ENCODE peak calls at places on chromosomes 4 and X, in eight cellular contexts. J is lower leg skin, I is fibroblast of the aortic adventitia, S is kidney epithelial cell, K is BJ, M is keratinocyte, O is right atrium auricular region, N is WERI-Rb-1. X is an unnamed sample.

GRCh38 chr4:106569151-106570029 is 200.8 kb upstream of the GIMD1 start:
- DNase-seq in J (peak; percentile 74), I (peak; percentile 64), S (no peak), K (no peak), M (no peak), O (no peak), N (no peak), X (no peak)

GRCh38 chrX:120251471-120252011 is 929 bp downstream of the ZBTB33 start:
- DNase-seq in J (no peak), I (peak; percentile 32), S (no peak), K (no peak), M (no peak), O (no peak), N (peak; percentile 12), X (no peak)

GRCh38 chrX:13721819-13722527 is 12.4 kb downstream of the TRAPPC2 start:
- DNase-seq in J (no peak), I (peak; percentile 75), S (no peak), K (peak; percentile 7), M (no peak), O (no peak), N (no peak), X (no peak)

GRCh38 chr4:108492816-108493595 is 127.4 kb upstream of the RPL34 start:
- DNase-seq in J (no peak), I (peak; percentile 26), S (no peak), K (no peak), M (no peak), O (no peak), N (peak; percentile 60), X (no peak)

GRCh38 chrX:13287816-13288215 is 32.0 kb downstream of the ATXN3L start:
- DNase-seq in J (no peak), I (peak; percentile 69), S (no peak), K (no peak), M (no peak), O (no peak), N (no peak), X (no peak)

GRCh38 chrX:68462197-68462596 is 28.9 kb upstream of the OPHN1 start:
- DNase-seq in J (no peak), I (peak; percentile 46), S (no peak), K (no peak), M (no peak), O (no peak), N (no peak), X (no peak)

GRCh38 chrX:38664285-38664684 is 102.9 kb downstream of the TSPAN7 start:
- DNase-seq in J (no peak), I (peak; percentile 61), S (peak; percentile 4), K (no peak), M (no peak), O (no peak), N (no peak), X (no peak)

GRCh38 chr4:38768968-38769394 is 13.8 kb downstream of the TLR10 start:
- DNase-seq in J (no peak), I (peak; percentile 55), S (no peak), K (no peak), M (no peak), O (no peak), N (no peak), X (no peak)

GRCh38 chr4:173500841-173501591 is 29.0 kb downstream of the HAND2 start:
- DNase-seq in J (no peak), I (no peak), S (no peak), K (no peak), M (no peak), O (peak; percentile 48), N (no peak), X (no peak)

GRCh38 chr4:141636771-141637460 is 533 bp downstream of the IL15 start:
- DNase-seq in J (no peak), I (peak; percentile 57), S (no peak), K (no peak), M (no peak), O (no peak), N (peak; percentile 57), X (no peak)

GRCh38 chrX:105648732-105649131 is 173.6 kb upstream of the NRK start:
- DNase-seq in J (no peak), I (no peak), S (no peak), K (no peak), M (no peak), O (no peak), N (no peak), X (no peak)

GRCh38 chr4:185640809-185641675 is 105.7 kb upstream of the PDLIM3 start:
- DNase-seq in J (no peak), I (peak; percentile 88), S (peak; percentile 50), K (peak; percentile 12), M (peak; percentile 17), O (no peak), N (peak; percentile 59), X (no peak)

GRCh38 chr4:86448891-86449290 is 89.0 kb upstream of the MAPK10 start:
- DNase-seq in J (no peak), I (no peak), S (no peak), K (no peak), M (no peak), O (no peak), N (no peak), X (no peak)

GRCh38 chrX:18877472-18877871 is 106.4 kb downstream of the PHKA2 start:
- DNase-seq in J (no peak), I (no peak), S (no peak), K (no peak), M (no peak), O (no peak), N (no peak), X (no peak)

GRCh38 chr4:149690726-149691125 is 124.9 kb downstream of the IQCM start:
- DNase-seq in J (no peak), I (no peak), S (no peak), K (no peak), M (no peak), O (no peak), N (no peak), X (no peak)
- TF ChIP-seq CTCF in J (no peak), I (no peak), S (peak; percentile 15), K (no peak), M (no peak), O (no peak), N (no peak), X (no peak)

DNA sequence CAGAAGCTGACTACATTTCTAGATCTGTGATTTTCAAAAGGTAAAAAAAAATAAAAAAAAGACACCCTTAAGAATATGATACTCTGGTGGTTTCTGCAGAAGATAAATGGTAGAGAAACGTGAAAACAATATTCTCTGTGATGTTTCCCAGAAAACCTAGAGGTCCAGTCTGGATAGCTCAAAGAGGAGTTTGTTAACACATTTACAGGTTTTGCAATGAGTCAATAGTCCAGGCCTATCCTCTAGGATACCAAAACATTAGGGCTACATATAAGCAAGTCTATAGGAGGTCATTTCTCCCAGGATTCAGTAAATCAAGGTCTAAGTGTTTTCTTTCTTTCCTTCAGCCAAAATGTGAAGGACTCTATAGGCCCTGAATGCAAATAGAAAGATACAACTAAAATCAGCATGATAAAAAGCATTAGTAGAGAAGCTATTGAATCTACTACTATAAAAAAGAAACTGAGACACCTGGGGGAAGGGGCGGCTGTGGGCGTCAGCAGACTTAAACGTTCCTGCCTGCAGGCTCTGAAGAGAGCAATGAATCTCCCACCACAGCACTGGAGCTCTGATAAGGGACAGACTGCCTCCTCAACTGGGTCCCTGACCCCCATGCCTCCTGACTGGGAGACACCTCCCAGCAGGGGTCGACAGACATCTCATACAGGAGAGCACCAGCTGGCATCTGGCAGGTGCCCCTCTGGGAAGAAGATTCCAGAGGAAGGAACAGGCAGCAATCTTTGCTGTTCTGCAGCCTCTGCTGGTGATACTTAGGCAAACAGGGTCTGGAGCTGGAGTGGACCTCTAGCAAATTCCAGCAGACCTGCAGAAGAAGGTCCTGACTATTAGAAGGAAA is 33.7 kb upstream of the SPP1 start:
- DNase-seq in J (no peak), I (no peak), S (no peak), K (no peak), M (no peak), O (no peak), N (no peak), X (no peak)
- TF ChIP-seq CTCF in J (no peak), I (no peak), S (no peak), K (no peak), M (no peak), O (no peak), N (no peak), X (no peak)

DNA sequence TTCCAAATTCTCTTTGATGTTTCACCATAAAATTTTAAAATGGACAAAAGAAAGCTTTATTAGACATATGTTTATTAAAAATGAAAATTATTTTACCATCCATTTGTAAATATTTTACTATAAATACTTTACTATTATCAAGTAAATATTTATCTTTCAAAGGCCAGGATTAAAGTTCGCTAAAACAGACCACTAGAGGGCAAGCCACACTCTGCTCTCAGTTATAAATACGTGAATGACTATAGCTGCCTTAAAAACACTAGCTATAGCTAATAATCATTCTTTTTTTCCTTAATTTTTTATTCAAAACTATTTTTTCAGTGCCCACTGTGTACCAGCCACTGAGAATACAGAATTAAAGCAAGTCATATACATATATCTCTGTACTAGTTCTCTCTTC is 38.6 kb downstream of the UNC5C start:
- DNase-seq in J (no peak), I (peak; percentile 45), S (no peak), K (no peak), M (no peak), O (no peak), N (no peak), X (no peak)
- TF ChIP-seq CTCF in J (no peak), I (peak; percentile 71), S (peak; percentile 66), K (peak; percentile 24), M (no peak), O (peak; percentile 30), N (peak; percentile 49), X (no peak)

GRCh38 chr4:27716693-27717505 is 856.3 kb downstream of the STIM2 start:
- DNase-seq in J (no peak), I (no peak), S (no peak), K (no peak), M (no peak), O (no peak), N (no peak), X (no peak)
- TF ChIP-seq CTCF in J (no peak), I (no peak), S (no peak), K (no peak), M (no peak), O (no peak), N (no peak), X (no peak)